ENCODE peak calls at places on chromosome 20, in eight cellular contexts. W is progenitor cell of endocrine pancreas, O is AG04450, Q is brain microvascular endothelial cell, A is IMR-90, U is RWPE1, B is A549, I is Calu3. D is an unnamed sample.

GRCh38 chr20:50341880-50342637 is 151.4 kb downstream of the CEBPB start:
- DNase-seq in W (no peak), Q (no peak), I (no peak), O (no peak), B (no peak), U (no peak), A (no peak), D (no peak)

GRCh38 chr20:17796096-17796563 is 96.4 kb downstream of the BANF2 start:
- DNase-seq in O (no peak), Q (no peak), B (no peak), I (no peak), W (no peak), U (no peak), A (peak), D (peak)

GRCh38 chr20:688809-689208 is 13.2 kb upstream of the SCRT2 start:
- DNase-seq in A (peak), W (no peak), B (no peak), Q (peak), U (no peak), I (no peak), O (no peak), D (peak)

GRCh38 chr20:4154958-4155411 is 139.6 kb upstream of the RNF24 start:
- DNase-seq in A (no peak), Q (no peak), O (no peak), U (no peak), B (peak), I (no peak), W (no peak), D (no peak)

GRCh38 chr20:35226775-35227681 is 538 bp downstream of the MMP24 start:
- DNase-seq in B (peak), I (peak), W (peak), U (peak), O (no peak), A (peak), Q (peak), D (peak)

GRCh38 chr20:6562111-6562510 is 205.4 kb upstream of the BMP2 start:
- DNase-seq in O (no peak), W (no peak), U (no peak), Q (peak), A (peak), I (no peak), B (no peak), D (peak)

GRCh38 chr20:58251979-58252591 is 23.6 kb upstream of the ANKRD60 start:
- DNase-seq in O (peak), A (peak), W (no peak), I (peak), Q (peak), U (peak), B (peak), D (peak)

GRCh38 chr20:25025091-25025861 is 32.7 kb downstream of the ACSS1 start:
- DNase-seq in W (no peak), I (no peak), B (no peak), A (no peak), O (no peak), Q (no peak), U (no peak), D (no peak)

GRCh38 chr20:50317644-50318043 is 127.0 kb downstream of the CEBPB start:
- DNase-seq in O (no peak), B (no peak), Q (no peak), I (no peak), W (no peak), U (no peak), A (no peak), D (no peak)

DNA sequence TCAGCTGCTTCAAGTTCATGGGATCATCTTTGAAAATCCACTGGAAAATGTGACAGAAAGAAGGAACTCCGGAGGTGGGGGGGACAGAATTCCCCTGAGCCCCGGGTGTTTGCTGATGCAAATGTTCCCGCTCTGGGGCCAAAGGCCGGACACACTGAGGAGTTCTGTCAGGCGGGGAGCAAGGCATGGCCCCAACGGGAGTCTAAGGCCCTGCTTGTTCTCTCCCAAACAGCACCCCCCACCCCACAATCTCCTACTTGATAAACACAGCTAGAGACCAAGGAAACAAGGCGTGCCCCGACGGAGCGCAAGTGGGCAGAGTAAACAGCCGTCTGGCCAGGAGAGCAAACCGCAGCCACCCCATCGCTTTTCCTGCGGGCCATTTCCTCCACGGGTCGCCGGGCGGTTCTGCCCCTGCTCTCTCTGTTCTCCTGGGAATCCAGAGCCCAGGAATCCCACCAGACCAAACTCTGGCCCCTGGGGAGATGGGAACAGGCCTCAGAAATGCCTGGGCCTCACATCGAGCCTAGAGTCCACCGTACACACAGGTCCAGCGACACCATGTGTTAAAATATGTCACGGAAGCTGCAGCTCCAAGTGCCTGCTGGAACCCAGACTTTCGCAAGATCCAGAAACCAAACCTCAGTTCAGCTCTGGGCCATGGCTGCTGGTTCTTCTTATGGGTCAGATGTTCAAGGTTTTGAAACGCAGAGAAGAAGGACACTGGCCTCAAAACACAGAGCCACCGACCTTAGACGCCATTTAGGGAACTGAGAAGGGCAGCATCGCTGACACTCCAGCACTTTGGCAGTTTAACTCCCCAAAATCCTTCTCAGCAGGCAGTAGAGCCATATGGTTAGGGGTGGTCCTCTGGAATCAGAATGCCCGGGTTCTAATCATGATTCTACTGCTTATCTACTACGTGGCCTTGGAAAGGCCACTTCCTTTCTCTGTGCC is 104.2 kb downstream of the PREX1 start:
- DNase-seq in W (no peak), Q (peak), U (no peak), A (no peak), I (peak), B (no peak), O (no peak), D (peak)
- TF ChIP-seq CTCF in W (no peak), Q (peak), U (no peak), A (no peak), I (no peak), B (no peak), O (no peak), D (peak)

GRCh38 chr20:38242848-38243449 is 17.6 kb downstream of the KIAA1755 start:
- DNase-seq in I (peak), W (no peak), B (peak), A (no peak), Q (no peak), U (no peak), O (no peak), D (no peak)

GRCh38 chr20:38237381-38237780 is 23.2 kb downstream of the KIAA1755 start:
- DNase-seq in W (no peak), O (no peak), B (no peak), A (no peak), Q (no peak), I (no peak), U (no peak), D (no peak)

GRCh38 chr20:38241201-38241600 is 19.3 kb downstream of the KIAA1755 start:
- DNase-seq in O (no peak), A (no peak), I (no peak), Q (no peak), U (no peak), B (no peak), W (no peak), D (no peak)

GRCh38 chr20:38239406-38239805 is 21.1 kb downstream of the KIAA1755 start:
- DNase-seq in I (no peak), U (no peak), A (no peak), B (no peak), W (no peak), Q (no peak), O (no peak), D (no peak)

GRCh38 chr20:38238834-38239233 is 21.7 kb downstream of the KIAA1755 start:
- DNase-seq in B (no peak), W (no peak), I (no peak), U (no peak), A (no peak), Q (no peak), O (no peak), D (peak)
- TF ChIP-seq CTCF in B (no peak), W (no peak), I (no peak), U (no peak), A (no peak), Q (no peak), O (no peak), D (no peak)

DNA sequence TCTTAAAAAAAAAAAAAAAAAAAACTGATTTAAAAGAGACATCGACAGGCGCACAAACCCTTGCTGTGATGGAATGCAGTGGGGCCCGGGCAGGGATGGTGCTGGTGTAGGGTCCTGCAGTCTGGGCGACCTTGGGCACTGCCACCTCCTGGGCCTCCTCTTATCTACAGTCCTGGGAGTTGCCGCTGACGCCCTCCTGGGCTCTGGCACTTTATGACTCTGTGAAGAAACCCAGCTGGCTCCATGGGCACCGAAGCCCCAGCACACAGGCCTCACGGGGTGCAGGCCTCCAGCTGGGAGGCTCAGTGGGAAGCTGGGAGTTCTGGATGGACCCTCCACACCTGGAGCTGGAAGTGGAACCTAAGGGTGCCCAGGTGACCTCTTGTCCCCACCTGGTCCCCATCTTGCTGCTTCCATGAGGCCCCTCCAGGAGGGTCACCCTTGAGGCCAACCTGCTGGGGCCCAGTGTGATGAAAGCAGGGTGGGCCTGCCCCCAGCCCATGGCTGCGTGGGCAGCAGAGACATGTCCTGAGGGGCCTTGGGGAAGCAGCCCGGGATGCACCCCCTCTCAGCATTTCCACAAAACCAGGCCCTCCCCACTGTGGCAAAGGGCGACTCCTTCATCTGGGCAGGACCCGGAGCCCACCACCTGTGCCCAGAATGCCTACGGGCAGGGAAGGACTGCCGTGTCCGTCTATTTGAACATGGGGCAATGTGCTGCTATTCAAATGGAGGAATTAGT is 104.9 kb downstream of the ASXL1 start:
- DNase-seq in W (no peak), Q (no peak), A (no peak), I (no peak), B (no peak), U (no peak), O (no peak), D (no peak)
- TF ChIP-seq CTCF in W (no peak), Q (no peak), A (no peak), I (no peak), B (no peak), U (no peak), O (no peak), D (no peak)

GRCh38 chr20:20184149-20184548 is 131.8 kb downstream of the CFAP61 start:
- DNase-seq in O (no peak), U (no peak), W (no peak), Q (no peak), A (no peak), B (peak), I (no peak), D (no peak)
- TF ChIP-seq CTCF in O (peak), U (peak), W (peak), Q (peak), A (peak), B (peak), I (no peak), D (peak)